ENCODE peak calls at places on chromosomes 13 and 19, in eight cellular contexts. R is upper lobe of right lung, Q is T-helper 9 cell, M is NCI-H2029 treated with DMSO at 0.1 percent for 48 hours, B is NCI-H82, Z is fibroblast of the aortic adventitia, P is HL-60, U is fibroblast of pulmonary artery. E is an unnamed sample.

GRCh38 chr19:9565900-9566705 is 18.2 kb downstream of the ZNF121 start:
- DNase-seq in Q (no peak), B (peak; percentile 28), R (no peak), U (peak; percentile 16), Z (peak; percentile 5), M (no peak), P (no peak), E (no peak)

GRCh38 chr19:14139944-14140343 is 3.6 kb upstream of the ASF1B start:
- DNase-seq in Q (no peak), M (no peak), P (peak; percentile 79), B (peak; percentile 100), Z (no peak), U (no peak), R (no peak), E (no peak)

GRCh38 chr13:27036236-27036981 is 135.2 kb downstream of the USP12 start:
- DNase-seq in B (no peak), P (no peak), M (no peak), U (no peak), R (no peak), Z (peak; percentile 76), Q (no peak), E (no peak)

GRCh38 chr13:112343591-112343990 is 32.6 kb upstream of the SPACA7 start:
- DNase-seq in R (peak; percentile 32), M (no peak), B (no peak), Q (no peak), P (no peak), Z (no peak), U (no peak), E (no peak)

GRCh38 chr13:48746816-48747215 is 93.1 kb downstream of the CYSLTR2 start:
- DNase-seq in R (no peak), M (no peak), U (peak; percentile 45), B (no peak), Z (peak; percentile 8), P (no peak), Q (no peak), E (no peak)

GRCh38 chr13:67416047-67416925 is 186.2 kb upstream of the PCDH9 start:
- DNase-seq in U (peak; percentile 63), R (peak; percentile 72), Z (peak; percentile 22), P (peak; percentile 19), Q (no peak), B (peak; percentile 80), M (no peak), E (no peak)

GRCh38 chr13:19864018-19864338 is 529 bp upstream of the ZMYM5 start:
- DNase-seq in Z (peak; percentile 73), B (peak; percentile 87), U (peak; percentile 81), R (peak; percentile 92), P (peak; percentile 72), M (no peak), Q (peak; percentile 44), E (peak; percentile 54)

GRCh38 chr19:33719366-33720154 is 77.1 kb upstream of the KCTD15 start:
- DNase-seq in Z (no peak), B (no peak), M (no peak), R (peak; percentile 27), Q (no peak), U (no peak), P (no peak), E (no peak)

GRCh38 chr13:95540848-95541247 is 11.7 kb upstream of the CLDN10 start:
- DNase-seq in R (no peak), B (peak; percentile 40), Q (no peak), P (no peak), Z (no peak), M (no peak), U (no peak), E (no peak)

GRCh38 chr13:52048516-52048915 is 24.0 kb downstream of the UTP14C start:
- DNase-seq in P (no peak), Z (peak; percentile 23), U (peak; percentile 21), R (no peak), Q (no peak), M (no peak), B (no peak), E (peak; percentile 14)

GRCh38 chr19:42634409-42635232 is 39.9 kb upstream of the CEACAM8 start:
- DNase-seq in B (peak; percentile 53), Q (peak; percentile 5), Z (peak; percentile 31), M (peak; percentile 33), P (peak; percentile 42), R (no peak), U (peak; percentile 41), E (peak; percentile 19)

GRCh38 chr19:50450369-50451222 is 17.9 kb downstream of the MYBPC2 start:
- DNase-seq in U (no peak), M (no peak), B (no peak), Q (no peak), R (no peak), Z (no peak), P (no peak), E (no peak)

GRCh38 chr13:109990296-109990695 is 203.9 kb upstream of the IRS2 start:
- DNase-seq in Z (no peak), M (no peak), R (no peak), P (no peak), Q (no peak), B (no peak), U (no peak), E (no peak)

GRCh38 chr19:3801412-3802096 is 15.4 kb upstream of the MATK start:
- DNase-seq in Q (peak; percentile 48), P (no peak), R (no peak), Z (peak; percentile 2), B (peak; percentile 8), M (peak; percentile 5), U (no peak), E (no peak)

GRCh38 chr19:55576746-55577145 is 3.9 kb downstream of the ZNF579 start:
- DNase-seq in U (no peak), M (no peak), B (no peak), Q (no peak), P (no peak), Z (no peak), R (no peak), E (no peak)

GRCh38 chr13:41978007-41978406 is 17.1 kb upstream of the VWA8 start:
- DNase-seq in U (no peak), B (no peak), M (no peak), Z (no peak), R (no peak), P (no peak), Q (no peak), E (no peak)

GRCh38 chr19:16943942-16944625 is 55.3 kb downstream of the F2RL3 start:
- DNase-seq in Q (no peak), P (no peak), U (no peak), M (no peak), B (no peak), Z (no peak), R (no peak), E (no peak)

GRCh38 chr13:50731400-50731799 is 112.1 kb downstream of the DLEU7 start:
- DNase-seq in P (no peak), Q (no peak), M (no peak), U (peak; percentile 90), B (no peak), Z (peak; percentile 93), R (no peak), E (peak; percentile 65)

GRCh38 chr13:46951516-46951915 is 54.7 kb upstream of the HTR2A start:
- DNase-seq in U (no peak), B (no peak), R (no peak), Q (no peak), M (no peak), P (no peak), Z (no peak), E (peak; percentile 40)

GRCh38 chr19:38715540-38715939 is 28.7 kb downstream of the CAPN12 start:
- DNase-seq in B (no peak), U (no peak), R (no peak), Z (no peak), Q (no peak), P (no peak), M (no peak), E (no peak)

GRCh38 chr19:40799558-40800338 is 757 bp downstream of the EGLN2 start:
- DNase-seq in R (peak; percentile 86), U (peak; percentile 53), Z (no peak), M (no peak), B (peak; percentile 65), Q (no peak), P (no peak), E (peak; percentile 41)

GRCh38 chr13:69292789-69293425 is 814.7 kb upstream of the ATXN8OS start:
- DNase-seq in Z (no peak), M (no peak), Q (no peak), B (no peak), U (no peak), P (no peak), R (no peak), E (no peak)

GRCh38 chr19:29193116-29193515 is 19.8 kb downstream of the UQCRFS1 start:
- DNase-seq in Q (no peak), U (no peak), R (no peak), M (no peak), Z (no peak), P (peak; percentile 7), B (no peak), E (no peak)

E was measured in NCI-H226.